ENCODE peak calls at places on chromosomes 3 and 15, in seven cellular contexts. F is HEK293T, S is gastrocnemius medialis, J is fibroblast of lung, C is COLO829, U is psoas muscle, X is astrocyte. B is an unnamed sample.

GRCh38 chr3:140494970-140495369 is 182.9 kb upstream of the TRIM42 start:
- DNase-seq in F (no peak), S (no peak), J (peak; percentile 17), C (no peak), U (no peak), X (no peak), B (no peak)

GRCh38 chr3:46965151-46965550 is 11.4 kb downstream of the CCDC12 start:
- DNase-seq in F (no peak), S (no peak), J (no peak), C (no peak), U (no peak), X (no peak), B (no peak)

GRCh38 chr3:10437995-10438901 is 67.1 kb downstream of the ATP2B2 start:
- DNase-seq in F (peak; percentile 22), S (peak; percentile 90), J (peak; percentile 95), C (no peak), U (peak; percentile 90), X (peak; percentile 90), B (peak; percentile 28)

GRCh38 chr3:174382876-174383275 is 476.3 kb upstream of the NAALADL2 start:
- DNase-seq in F (no peak), S (no peak), J (no peak), C (peak; percentile 13), U (no peak), X (no peak), B (no peak)

GRCh38 chr3:10950476-10951294 is 41.9 kb upstream of the SLC6A1 start:
- DNase-seq in F (peak; percentile 57), S (no peak), J (peak; percentile 32), C (no peak), U (no peak), X (peak; percentile 18), B (peak; percentile 26)

GRCh38 chr3:12170207-12170606 is 11.5 kb upstream of the TIMP4 start:
- DNase-seq in F (no peak), S (no peak), J (peak; percentile 62), C (no peak), U (no peak), X (peak; percentile 50), B (no peak)

GRCh38 chr3:71109241-71109976 is 474.1 kb downstream of the FOXP1 start:
- DNase-seq in F (no peak), S (no peak), J (peak; percentile 83), C (no peak), U (no peak), X (peak; percentile 80), B (no peak)

GRCh38 chr3:10353661-10354372 is 32.9 kb upstream of the SEC13 start:
- DNase-seq in F (no peak), S (no peak), J (no peak), C (no peak), U (peak; percentile 3), X (no peak), B (no peak)

GRCh38 chr15:88323468-88323867 is 66.9 kb upstream of the NTRK3 start:
- DNase-seq in F (no peak), S (no peak), J (no peak), C (no peak), U (no peak), X (no peak), B (no peak)

GRCh38 chr3:131973731-131974130 is 61.1 kb downstream of the CPNE4 start:
- DNase-seq in F (no peak), S (no peak), J (peak; percentile 73), C (no peak), U (no peak), X (peak; percentile 73), B (no peak)

GRCh38 chr3:149151843-149152242 is 22.4 kb downstream of the HPS3 start:
- DNase-seq in F (peak; percentile 16), S (peak; percentile 30), J (peak; percentile 75), C (no peak), U (no peak), X (peak; percentile 69), B (no peak)

GRCh38 chr15:56672721-56673120 is 60.6 kb downstream of the ZNF280D start:
- DNase-seq in F (no peak), S (no peak), J (peak; percentile 85), C (no peak), U (no peak), X (peak; percentile 84), B (no peak)

GRCh38 chr3:138877246-138877645 is 42.5 kb upstream of the PIK3CB start:
- DNase-seq in F (no peak), S (no peak), J (no peak), C (no peak), U (no peak), X (no peak), B (no peak)

GRCh38 chr3:161316006-161316689 is 55.2 kb downstream of the SPTSSB start:
- DNase-seq in F (no peak), S (no peak), J (peak; percentile 66), C (peak; percentile 24), U (no peak), X (peak; percentile 54), B (no peak)

GRCh38 chr15:61049003-61049402 is 180.1 kb downstream of the RORA start:
- DNase-seq in F (no peak), S (no peak), J (no peak), C (no peak), U (no peak), X (no peak), B (no peak)

GRCh38 chr15:83030021-83030420 is 18.6 kb upstream of the C15orf40 start:
- DNase-seq in F (no peak), S (no peak), J (peak; percentile 90), C (no peak), U (no peak), X (peak; percentile 86), B (no peak)

GRCh38 chr15:32838820-32839219 is 121.0 kb downstream of the GREM1 start:
- DNase-seq in F (no peak), S (no peak), J (peak; percentile 81), C (no peak), U (peak; percentile 59), X (peak; percentile 77), B (no peak)

GRCh38 chr3:126101521-126101982 is 17.6 kb upstream of the SLC41A3 start:
- DNase-seq in F (no peak), S (no peak), J (no peak), C (no peak), U (peak; percentile 51), X (no peak), B (no peak)

GRCh38 chr15:78044407-78045155 is 32.9 kb downstream of the TBC1D2B start:
- DNase-seq in F (no peak), S (no peak), J (no peak), C (no peak), U (no peak), X (no peak), B (no peak)

GRCh38 chr3:79086514-79086913 is 681.3 kb downstream of the ROBO1 start:
- DNase-seq in F (peak; percentile 68), S (no peak), J (peak; percentile 44), C (peak; percentile 63), U (no peak), X (peak; percentile 25), B (peak; percentile 25)